ENCODE peak calls at places on chromosomes 4 and X, in five cellular contexts. One of them, this sample, is unnamed.

GRCh38 chrX:74178536-74178935 is 125.4 kb upstream of the ZCCHC13 start:
- DNase-seq in T-helper 9 cell: no peak
- DNase-seq in PC-3: no peak
- DNase-seq in MCF 10A: no peak
- DNase-seq in tibial nerve: no peak
- DNase-seq in this sample: no peak

GRCh38 chr4:15779336-15779735 is 1.2 kb downstream of the CD38 start:
- DNase-seq in T-helper 9 cell: no peak
- DNase-seq in PC-3: peak
- DNase-seq in MCF 10A: peak
- DNase-seq in tibial nerve: no peak
- DNase-seq in this sample: peak

GRCh38 chr4:56788081-56788480 is 33.4 kb downstream of the SPINK2 start:
- DNase-seq in T-helper 9 cell: no peak
- DNase-seq in PC-3: no peak
- DNase-seq in MCF 10A: no peak
- DNase-seq in tibial nerve: no peak
- DNase-seq in this sample: no peak

GRCh38 chr4:138330531-138330930 is 88.4 kb upstream of the SLC7A11 start:
- DNase-seq in T-helper 9 cell: no peak
- DNase-seq in PC-3: no peak
- DNase-seq in MCF 10A: no peak
- DNase-seq in tibial nerve: no peak
- DNase-seq in this sample: no peak

GRCh38 chr4:141659539-141659938 is 23.2 kb downstream of the IL15 start:
- DNase-seq in T-helper 9 cell: no peak
- DNase-seq in PC-3: no peak
- DNase-seq in MCF 10A: no peak
- DNase-seq in tibial nerve: no peak
- DNase-seq in this sample: no peak

GRCh38 chr4:75686346-75686745 is 13.1 kb upstream of the G3BP2 start:
- DNase-seq in T-helper 9 cell: peak
- DNase-seq in PC-3: no peak
- DNase-seq in MCF 10A: no peak
- DNase-seq in tibial nerve: no peak
- DNase-seq in this sample: no peak

GRCh38 chr4:53620956-53621355 is 29.7 kb upstream of the LNX1 start:
- DNase-seq in T-helper 9 cell: no peak
- DNase-seq in PC-3: peak
- DNase-seq in MCF 10A: no peak
- DNase-seq in tibial nerve: no peak
- DNase-seq in this sample: no peak

GRCh38 chr4:110084154-110084553 is 114.3 kb downstream of the ELOVL6 start:
- DNase-seq in T-helper 9 cell: no peak
- DNase-seq in PC-3: no peak
- DNase-seq in MCF 10A: no peak
- DNase-seq in tibial nerve: no peak
- DNase-seq in this sample: no peak

GRCh38 chr4:29653221-29653620 is 1066.9 kb upstream of the PCDH7 start:
- DNase-seq in T-helper 9 cell: no peak
- DNase-seq in PC-3: no peak
- DNase-seq in MCF 10A: no peak
- DNase-seq in tibial nerve: no peak
- DNase-seq in this sample: no peak